ENCODE peak calls at places on chromosomes 5 and 9, in five cellular contexts. C is suprapubic skin, Z is breast epithelium, S is left lung, F is dorsolateral prefrontal cortex. O is an unnamed sample.

GRCh38 chr9:121691890-121692289 is 40.5 kb downstream of the DAB2IP start:
- DNase-seq in S (no peak), C (no peak), F (no peak), Z (no peak), O (no peak)

GRCh38 chr5:134252671-134253070 is 26.8 kb upstream of the PPP2CA start:
- DNase-seq in F (no peak), S (no peak), C (no peak), Z (no peak), O (no peak)

GRCh38 chr5:93884254-93884653 is 142.9 kb upstream of the POU5F2 start:
- DNase-seq in Z (no peak), C (no peak), F (no peak), S (no peak), O (no peak)

GRCh38 chr9:12289711-12290110 is 403.5 kb upstream of the TYRP1 start:
- DNase-seq in S (no peak), C (no peak), Z (no peak), F (no peak), O (no peak)

GRCh38 chr5:11468334-11469039 is 435.8 kb downstream of the CTNND2 start:
- DNase-seq in C (no peak), S (no peak), F (no peak), Z (no peak), O (no peak)

GRCh38 chr9:113649855-113650206 is 186.3 kb downstream of the RGS3 start:
- DNase-seq in Z (no peak), C (no peak), S (no peak), F (no peak), O (no peak)

GRCh38 chr9:127397722-127398647 is 1.0 kb downstream of the SLC2A8 start:
- DNase-seq in F (no peak), S (peak), C (no peak), Z (no peak), O (no peak)

GRCh38 chr9:125126019-125126746 is 17.1 kb downstream of the SCAI start:
- DNase-seq in F (peak), C (peak), Z (peak), S (peak), O (peak)

GRCh38 chr9:109771796-109772525 is 8.0 kb upstream of the PALM2AKAP2 start:
- DNase-seq in F (no peak), C (no peak), S (no peak), Z (no peak), O (no peak)

GRCh38 chr9:122904466-122904822 is 715 bp downstream of the RC3H2 start:
- DNase-seq in Z (no peak), C (peak), S (peak), F (peak), O (no peak)

GRCh38 chr9:133665535-133665934 is 29.4 kb downstream of the DBH start:
- DNase-seq in F (no peak), S (no peak), Z (no peak), C (no peak), O (no peak)

GRCh38 chr9:133669402-133669801 is 33.2 kb downstream of the DBH start:
- DNase-seq in S (no peak), F (no peak), Z (no peak), C (no peak), O (no peak)

GRCh38 chr9:133666845-133667244 is 30.7 kb downstream of the DBH start:
- DNase-seq in Z (no peak), C (no peak), F (no peak), S (no peak), O (no peak)

GRCh38 chr9:133666387-133666786 is 30.2 kb downstream of the DBH start:
- DNase-seq in F (no peak), Z (no peak), C (no peak), S (no peak), O (no peak)

GRCh38 chr9:133667759-133668450 is 31.7 kb downstream of the DBH start:
- DNase-seq in Z (no peak), F (no peak), S (no peak), C (no peak), O (no peak)
- H3K4me3 ChIP-seq in Z (no peak), F (no peak), S (no peak), C (no peak), O (no peak)

DNA sequence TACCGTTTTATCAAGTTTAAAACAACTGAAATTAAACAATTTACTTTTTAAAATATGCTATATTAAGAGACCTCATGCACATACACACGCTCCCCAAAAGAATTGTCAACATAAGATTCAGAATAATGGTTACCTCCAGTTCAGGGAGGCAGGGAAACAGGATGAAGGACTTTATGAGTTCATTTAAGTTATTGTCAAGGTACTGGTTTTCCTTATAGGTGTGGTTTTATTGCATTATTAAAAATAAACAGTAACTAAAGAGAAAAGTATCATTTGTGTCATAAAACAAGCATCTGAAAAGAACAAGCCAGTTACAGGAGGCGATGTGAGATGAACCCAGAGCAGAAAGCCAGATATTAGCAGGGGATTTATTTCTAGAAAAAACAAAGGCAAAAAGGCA is 2376.7 kb downstream of the MAT2B start:
- DNase-seq in S (no peak), F (no peak), Z (no peak), C (no peak), O (no peak)
- H3K27ac ChIP-seq in S (no peak), F (no peak), Z (no peak), C (no peak), O (no peak)

GRCh38 chr5:71782393-71782770 is 63.3 kb downstream of the CARTPT start:
- DNase-seq in Z (no peak), F (no peak), S (no peak), C (no peak), O (no peak)

GRCh38 chr5:71786337-71787060 is 67.4 kb downstream of the CARTPT start:
- DNase-seq in Z (no peak), F (no peak), C (no peak), S (no peak), O (no peak)

GRCh38 chr5:71780597-71780996 is 61.5 kb downstream of the CARTPT start:
- DNase-seq in F (no peak), Z (no peak), C (no peak), S (no peak), O (no peak)

GRCh38 chr5:71783891-71784290 is 64.8 kb downstream of the CARTPT start:
- DNase-seq in S (no peak), C (no peak), Z (no peak), F (no peak), O (no peak)

DNA sequence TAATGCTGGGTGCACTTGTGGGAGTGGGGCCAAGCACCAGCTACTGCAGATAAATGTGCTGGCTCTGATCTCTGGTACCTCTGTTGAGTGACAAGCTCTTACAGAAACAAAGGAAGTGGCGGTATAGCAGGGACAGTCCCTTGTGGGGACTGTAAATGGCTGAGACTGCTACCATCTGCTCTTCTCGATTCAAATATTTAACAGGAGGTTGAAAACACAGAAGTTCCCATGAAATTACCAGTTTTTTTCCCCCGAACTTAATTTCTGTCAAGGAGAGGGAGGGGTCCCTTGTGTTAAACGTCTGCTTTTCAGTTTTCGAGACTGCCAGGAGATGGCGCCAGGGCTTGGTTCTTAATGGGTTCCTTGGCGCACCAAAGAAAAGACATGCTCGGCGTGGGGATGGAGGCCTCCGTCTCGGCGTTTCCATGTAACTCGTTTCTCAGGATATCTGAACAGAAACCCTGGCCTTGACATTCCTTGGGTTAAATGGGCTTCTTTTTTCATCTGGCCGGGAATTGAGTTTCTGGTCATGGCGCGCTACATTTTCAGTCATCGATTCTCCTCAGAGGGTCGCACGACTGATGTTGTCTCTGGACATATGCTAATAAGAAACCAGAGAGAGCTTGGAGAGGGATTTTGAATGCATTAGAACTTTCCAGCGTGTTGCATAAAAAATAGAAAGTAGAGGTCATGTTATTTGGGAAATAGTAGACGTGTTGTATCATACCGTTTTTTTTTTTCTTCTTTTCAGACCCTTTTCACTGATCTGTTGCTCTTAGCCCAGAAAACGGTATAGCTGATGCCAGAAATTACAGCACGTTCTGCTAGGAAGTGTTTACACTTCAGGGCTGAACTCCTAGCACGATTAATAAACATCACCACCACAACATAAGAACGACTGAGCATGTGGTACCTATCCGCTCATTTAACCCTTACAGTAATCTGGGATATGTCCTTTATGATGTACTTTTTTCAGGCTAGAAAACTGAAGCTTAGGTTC is 64.0 kb downstream of the CARTPT start:
- DNase-seq in C (peak), S (peak), F (peak), Z (peak), O (peak)
- TF ChIP-seq CTCF in C (peak), S (peak), F (peak), Z (peak), O (no peak)

GRCh38 chr5:141135718-141136266 is 786 bp downstream of the PCDHB5 start:
- DNase-seq in Z (no peak), S (no peak), F (no peak), C (no peak), O (no peak)
- H3K4me3 ChIP-seq in Z (peak), S (peak), F (peak), C (peak), O (peak)

GRCh38 chr9:91818226-91818587 is 131.8 kb downstream of the ROR2 start:
- DNase-seq in C (no peak), F (no peak), S (no peak), Z (no peak), O (no peak)

GRCh38 chr9:91820126-91820750 is 129.8 kb downstream of the ROR2 start:
- DNase-seq in S (no peak), F (no peak), Z (no peak), C (no peak), O (no peak)

GRCh38 chr9:91817493-91818225 is 132.4 kb downstream of the ROR2 start:
- DNase-seq in F (no peak), S (no peak), Z (no peak), C (no peak), O (no peak)

GRCh38 chr9:91817106-91817492 is 132.9 kb downstream of the ROR2 start:
- DNase-seq in Z (no peak), S (no peak), F (no peak), C (no peak), O (no peak)

DNA sequence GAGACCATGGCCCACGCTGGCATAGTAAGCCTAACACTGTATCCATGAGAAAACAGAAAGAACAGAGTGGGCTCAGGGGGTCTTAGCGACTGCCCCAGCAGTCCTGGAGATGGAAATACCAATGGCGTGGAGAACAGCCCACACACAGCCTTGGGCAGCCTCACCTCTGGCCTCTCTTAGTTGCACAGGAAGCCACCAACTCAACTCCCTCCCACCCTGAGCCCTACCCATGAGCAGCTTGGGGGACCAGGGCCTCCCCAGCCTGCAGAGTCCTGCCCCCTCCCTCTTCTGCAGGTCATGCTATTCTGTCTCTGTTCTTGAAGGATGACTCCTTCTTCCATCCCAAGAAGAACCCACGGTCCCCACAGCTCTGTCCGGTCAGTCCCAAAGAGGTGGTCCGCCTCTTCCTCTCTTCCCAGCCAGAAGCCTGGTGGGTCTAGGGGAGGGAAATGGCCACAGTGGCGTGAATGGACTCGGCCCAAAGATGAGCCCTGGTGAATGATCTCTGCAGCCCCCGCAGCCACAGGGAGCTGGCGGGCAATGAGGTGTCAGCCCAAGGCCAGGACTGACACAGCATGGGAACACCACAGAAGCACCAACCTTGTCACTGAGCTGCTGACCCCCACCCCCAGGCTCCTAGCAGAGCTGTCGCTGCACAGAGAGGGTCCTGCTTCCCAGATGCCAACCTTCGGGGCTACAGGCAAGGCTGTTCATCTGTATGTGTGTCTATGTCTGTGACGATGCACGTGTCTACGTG is 131.2 kb downstream of the ROR2 start:
- DNase-seq in S (no peak), Z (no peak), F (no peak), C (peak), O (no peak)
- H3K27ac ChIP-seq in S (no peak), Z (peak), F (no peak), C (no peak), O (no peak)

GRCh38 chr9:137281345-137282116 is 4.0 kb downstream of the TOR4A start:
- DNase-seq in C (no peak), F (no peak), Z (no peak), S (no peak), O (peak)

GRCh38 chr9:137278061-137278912 is 761 bp downstream of the TOR4A start:
- DNase-seq in F (no peak), C (peak), Z (no peak), S (no peak), O (peak)

GRCh38 chr9:137279741-137280477 is 2.4 kb downstream of the TOR4A start:
- DNase-seq in S (no peak), Z (no peak), C (peak), F (no peak), O (peak)

GRCh38 chr9:137278913-137279711 is 1.6 kb downstream of the TOR4A start:
- DNase-seq in F (no peak), Z (no peak), C (peak), S (no peak), O (peak)

GRCh38 chr9:137280478-137281344 is 3.2 kb downstream of the TOR4A start:
- DNase-seq in F (no peak), C (no peak), S (no peak), Z (no peak), O (peak)
- TF ChIP-seq CTCF in F (no peak), C (peak), S (peak), Z (no peak), O (no peak)

GRCh38 chr5:139710370-139711066 is 62.4 kb downstream of the CXXC5 start:
- DNase-seq in F (peak), Z (peak), C (no peak), S (peak), O (no peak)
- H3K4me3 ChIP-seq in F (peak), Z (peak), C (peak), S (peak), O (peak)

DNA sequence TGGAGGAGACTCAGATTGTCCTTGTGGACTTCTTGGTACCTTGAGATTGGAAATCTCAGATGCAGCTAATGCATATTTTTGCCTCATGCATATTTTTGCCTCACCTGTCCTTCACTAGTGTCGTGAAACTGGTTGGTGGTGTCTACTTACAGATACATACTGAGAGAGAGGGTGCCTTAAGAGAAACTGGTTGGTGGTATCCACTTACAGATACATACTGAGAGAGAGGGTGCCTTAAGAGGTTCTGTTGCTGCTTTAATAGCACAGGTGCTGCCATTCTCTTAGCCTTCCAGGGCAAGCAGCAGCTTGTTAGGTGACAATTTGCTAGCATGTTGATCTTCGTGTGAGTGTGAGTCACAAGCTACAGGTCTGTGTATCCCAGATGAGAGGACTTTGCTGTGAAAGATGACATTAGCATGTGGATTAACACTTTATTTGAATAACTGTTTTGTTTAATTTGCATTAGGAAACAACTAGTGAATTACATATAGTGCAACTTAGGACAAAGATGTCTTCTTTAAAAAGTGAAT is 1.4 kb downstream of the PTTG1 start:
- DNase-seq in Z (no peak), C (no peak), S (no peak), F (no peak), O (no peak)
- H3K27ac ChIP-seq in Z (no peak), C (peak), S (no peak), F (no peak), O (no peak)

GRCh38 chr9:6845128-6845826 is 87.5 kb downstream of the KDM4C start:
- DNase-seq in S (no peak), C (no peak), Z (no peak), F (no peak), O (no peak)

GRCh38 chr9:6842584-6842947 is 84.8 kb downstream of the KDM4C start:
- DNase-seq in Z (no peak), C (no peak), F (no peak), S (no peak), O (no peak)

GRCh38 chr9:6843742-6844141 is 86.0 kb downstream of the KDM4C start:
- DNase-seq in S (no peak), C (no peak), F (no peak), Z (no peak), O (no peak)

GRCh38 chr9:6845881-6846280 is 88.1 kb downstream of the KDM4C start:
- DNase-seq in Z (no peak), C (no peak), F (no peak), S (no peak), O (no peak)
- TF ChIP-seq CTCF in Z (no peak), C (no peak), F (no peak), S (no peak), O (no peak)

O was measured in coronary artery.